ENCODE peak calls at places on chromosomes 16 and 17, in nine cellular contexts. N is stomach, M is adrenal gland, A is testis, G is breast epithelium, E is vagina, I is heart left ventricle, H is NB4, Q is tibial nerve. J is an unnamed sample.
A peak's percentile ranks its signal among the peaks of the same experiment; 100 is the strongest.

GRCh38 chr17:49637050-49637449 is 40.8 kb downstream of the SPOP start:
- DNase-seq in N (no peak), M (peak; percentile 39), A (no peak), G (no peak), E (no peak), I (no peak), H (no peak), Q (no peak), J (no peak)

GRCh38 chr17:74414510-74414909 is 17.4 kb upstream of the GPRC5C start:
- DNase-seq in N (no peak), M (no peak), A (no peak), G (no peak), E (no peak), I (no peak), H (peak; percentile 27), Q (no peak), J (no peak)

GRCh38 chr16:83365166-83365565 is 442.6 kb upstream of the HSBP1 start:
- DNase-seq in N (no peak), M (no peak), A (no peak), G (no peak), E (no peak), I (no peak), H (no peak), Q (no peak), J (no peak)

GRCh38 chr16:53692146-53692545 is 11.5 kb downstream of the RPGRIP1L start:
- DNase-seq in N (no peak), M (no peak), A (no peak), G (no peak), E (no peak), I (no peak), H (no peak), Q (no peak), J (no peak)

GRCh38 chr16:30875881-30876791 is 17.7 kb downstream of the BCL7C start:
- DNase-seq in N (no peak), M (no peak), A (no peak), G (no peak), E (no peak), I (no peak), H (peak; percentile 81), Q (no peak), J (peak; percentile 50)

GRCh38 chr17:40561871-40562611 is 3.2 kb downstream of the CCR7 start:
- DNase-seq in N (peak; percentile 19), M (no peak), A (no peak), G (no peak), E (no peak), I (no peak), H (no peak), Q (no peak), J (no peak)

GRCh38 chr17:78317817-78318400 is 42.0 kb downstream of the SOCS3 start:
- DNase-seq in N (no peak), M (no peak), A (no peak), G (no peak), E (no peak), I (no peak), H (no peak), Q (no peak), J (no peak)

GRCh38 chr17:538096-538973 is 176.3 kb downstream of the VPS53 start:
- DNase-seq in N (no peak), M (no peak), A (no peak), G (no peak), E (no peak), I (no peak), H (peak; percentile 61), Q (no peak), J (no peak)

GRCh38 chr16:12193688-12194087 is 217.2 kb downstream of the SNX29 start:
- DNase-seq in N (no peak), M (no peak), A (no peak), G (no peak), E (no peak), I (no peak), H (peak; percentile 17), Q (no peak), J (no peak)

GRCh38 chr16:86306046-86306644 is 204.2 kb upstream of the FOXF1 start:
- DNase-seq in N (no peak), M (no peak), A (no peak), G (no peak), E (no peak), I (no peak), H (no peak), Q (no peak), J (no peak)

GRCh38 chr16:10308305-10309193 is 77.3 kb upstream of the ATF7IP2 start:
- DNase-seq in N (peak; percentile 16), M (peak; percentile 19), A (no peak), G (no peak), E (peak; percentile 89), I (no peak), H (no peak), Q (no peak), J (no peak)

GRCh38 chr17:74777884-74778490 is 1.8 kb upstream of the NAT9 start:
- DNase-seq in N (no peak), M (no peak), A (no peak), G (no peak), E (no peak), I (no peak), H (peak; percentile 85), Q (no peak), J (no peak)

GRCh38 chr17:5973410-5973809 is 96.8 kb upstream of the WSCD1 start:
- DNase-seq in N (no peak), M (no peak), A (no peak), G (no peak), E (no peak), I (no peak), H (no peak), Q (no peak), J (no peak)

GRCh38 chr16:12766853-12767252 is 36.8 kb downstream of the CPPED1 start:
- DNase-seq in N (no peak), M (no peak), A (no peak), G (no peak), E (no peak), I (no peak), H (no peak), Q (no peak), J (no peak)

GRCh38 chr17:2929881-2930533 is 133.4 kb downstream of the OR1D5 start:
- DNase-seq in N (peak; percentile 71), M (peak; percentile 52), A (peak; percentile 57), G (no peak), E (no peak), I (no peak), H (peak; percentile 22), Q (no peak), J (peak; percentile 49)

GRCh38 chr17:55740515-55741352 is 10.1 kb upstream of the PCTP start:
- DNase-seq in N (no peak), M (no peak), A (no peak), G (no peak), E (no peak), I (no peak), H (no peak), Q (no peak), J (no peak)

GRCh38 chr16:28097500-28097899 is 34.0 kb upstream of the GSG1L start:
- DNase-seq in N (no peak), M (no peak), A (no peak), G (no peak), E (no peak), I (no peak), H (no peak), Q (no peak), J (no peak)

GRCh38 chr17:68509151-68510057 is 2.8 kb upstream of the PRKAR1A start:
- DNase-seq in N (no peak), M (no peak), A (peak; percentile 45), G (no peak), E (no peak), I (peak; percentile 76), H (peak; percentile 75), Q (peak; percentile 33), J (no peak)

GRCh38 chr17:77772461-77772897 is 186.0 kb upstream of the TNRC6C start:
- DNase-seq in N (peak; percentile 64), M (peak; percentile 59), A (no peak), G (no peak), E (no peak), I (peak; percentile 74), H (peak; percentile 63), Q (peak; percentile 46), J (peak; percentile 75)

DNA sequence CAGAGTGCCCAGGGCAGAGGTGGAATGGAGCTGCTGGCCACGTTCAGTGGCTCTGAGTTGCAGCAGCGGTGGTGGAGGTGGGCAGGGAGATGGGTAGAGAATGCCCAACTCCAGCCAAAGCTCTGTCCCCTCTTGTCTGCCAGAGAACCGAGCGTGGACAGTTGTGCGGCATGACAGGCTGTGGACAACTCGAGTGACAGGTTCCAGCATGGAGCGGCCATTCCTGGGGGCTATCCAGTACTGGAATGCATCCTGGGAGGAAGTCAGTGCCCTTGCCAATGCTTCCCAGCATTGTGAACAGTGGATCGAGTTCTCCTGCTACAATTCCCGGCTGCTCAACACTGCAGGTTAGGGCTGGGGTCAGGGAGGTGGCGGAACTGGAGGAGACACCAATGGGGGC is 8.3 kb downstream of the CNTNAP1 start:
- DNase-seq in N (no peak), M (no peak), A (no peak), G (no peak), E (no peak), I (no peak), H (no peak), Q (no peak), J (peak; percentile 8)
- TF ChIP-seq POLR2A in N (no peak), M (no peak), A (no peak), G (no peak), E (no peak), I (no peak), H (no peak), Q (no peak), J (no peak)

GRCh38 chr16:48393843-48394703 is 8.9 kb upstream of the SIAH1 start:
- DNase-seq in N (no peak), M (peak; percentile 71), A (peak; percentile 52), G (no peak), E (peak; percentile 96), I (peak; percentile 40), H (no peak), Q (peak; percentile 83), J (no peak)
- TF ChIP-seq POLR2A in N (no peak), M (peak; percentile 35), A (no peak), G (no peak), E (no peak), I (no peak), H (no peak), Q (no peak), J (no peak)

GRCh38 chr16:51880776-51881175 is 666.2 kb downstream of the TOX3 start:
- DNase-seq in N (no peak), M (no peak), A (no peak), G (no peak), E (no peak), I (no peak), H (no peak), Q (no peak), J (no peak)
- TF ChIP-seq POLR2A in N (no peak), M (no peak), A (no peak), G (no peak), E (no peak), I (no peak), H (no peak), Q (no peak), J (no peak)

DNA sequence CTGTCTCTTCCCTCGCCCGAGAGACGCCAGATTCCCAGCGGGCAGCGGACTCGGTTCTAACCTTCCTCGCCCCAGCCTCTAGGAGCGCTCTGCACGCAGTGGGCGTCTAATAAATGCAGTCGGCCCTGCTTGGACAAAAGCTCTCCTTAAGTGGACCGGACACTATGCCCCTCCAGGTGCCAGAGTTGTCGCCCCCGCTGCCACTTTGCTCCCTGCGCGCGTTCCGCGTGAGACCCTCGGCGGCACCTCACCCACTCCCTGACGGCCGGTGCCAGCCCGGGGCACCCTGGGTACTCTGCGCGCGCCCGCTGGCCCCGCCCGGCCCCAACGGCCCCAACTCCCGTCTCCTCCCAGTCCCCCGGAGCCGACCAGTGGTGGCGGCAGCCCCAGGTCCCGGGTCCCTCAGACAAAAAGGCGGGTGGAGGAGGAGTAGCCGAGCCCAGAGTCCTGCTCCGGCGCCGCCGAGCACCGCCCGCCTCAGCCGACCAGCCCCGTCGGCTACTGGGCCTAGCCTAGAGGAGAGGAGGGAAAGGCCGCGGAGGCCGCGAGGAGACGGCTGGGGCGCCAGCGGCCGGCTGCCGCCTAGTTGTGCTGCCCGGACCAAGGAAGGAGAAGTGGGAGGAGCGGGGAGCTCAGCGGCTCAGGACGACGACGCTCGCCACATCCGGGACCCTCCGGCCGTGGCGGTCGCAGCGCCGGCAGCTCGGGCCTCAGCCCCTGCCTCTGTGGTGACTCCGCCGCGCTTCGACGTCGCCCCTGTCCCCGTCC is 123.0 kb downstream of the GOSR1 start:
- DNase-seq in N (peak; percentile 85), M (peak; percentile 85), A (peak; percentile 84), G (peak; percentile 79), E (no peak), I (peak; percentile 88), H (peak; percentile 94), Q (peak; percentile 40), J (peak; percentile 77)
- TF ChIP-seq POLR2A in N (peak; percentile 44), M (peak; percentile 92), A (no peak), G (peak; percentile 68), E (peak; percentile 40), I (no peak), H (peak; percentile 94), Q (peak; percentile 52), J (peak; percentile 92)

J was measured in GM12892.